ENCODE peak calls at places on chromosomes 16 and 17, in four cellular contexts. T is T47D, M is Right ventricle myocardium superior, N is cardiac muscle cell. I is an unnamed sample.
A peak's percentile ranks its signal among the peaks of the same experiment; 100 is the strongest.

GRCh38 chr16:6484931-6485330 is 847.7 kb upstream of the RBFOX1 start:
- DNase-seq in T (no peak), M (no peak), N (no peak), I (no peak)

GRCh38 chr16:88412766-88413165 is 30.0 kb downstream of the ZNF469 start:
- DNase-seq in T (no peak), N (no peak), M (no peak), I (no peak)

GRCh38 chr17:66691644-66692500 is 143.0 kb upstream of the CACNG5 start:
- DNase-seq in M (no peak), T (no peak), N (no peak), I (no peak)

GRCh38 chr16:19737306-19737975 is 19.4 kb downstream of the IQCK start:
- DNase-seq in M (no peak), T (no peak), N (no peak), I (no peak)

GRCh38 chr16:48947371-48947713 is 334.3 kb downstream of the CBLN1 start:
- DNase-seq in M (no peak), N (no peak), T (no peak), I (no peak)

GRCh38 chr16:11949527-11949926 is 7.7 kb upstream of the NPIPB2 start:
- DNase-seq in M (no peak), T (peak; percentile 48), N (peak; percentile 77), I (peak; percentile 37)

GRCh38 chr17:48491527-48492273 is 39.1 kb downstream of the HOXB1 start:
- DNase-seq in T (no peak), M (no peak), N (no peak), I (no peak)

GRCh38 chr16:66972983-66973382 is 11.9 kb downstream of the CES3 start:
- DNase-seq in T (no peak), M (no peak), N (peak; percentile 47), I (no peak)

GRCh38 chr16:26859086-26859485 is 207.6 kb upstream of the C16orf82 start:
- DNase-seq in T (no peak), N (no peak), M (no peak), I (no peak)

GRCh38 chr16:65123846-65124513 is 2.1 kb upstream of the CDH11 start:
- DNase-seq in T (no peak), N (no peak), M (no peak), I (no peak)

GRCh38 chr17:55117063-55117611 is 147.6 kb upstream of the HLF start:
- DNase-seq in N (no peak), T (no peak), M (no peak), I (peak; percentile 32)

GRCh38 chr17:15436399-15437369 is 30.7 kb downstream of the CDRT4 start:
- DNase-seq in T (no peak), M (peak; percentile 84), N (no peak), I (peak; percentile 88)

GRCh38 chr16:51648521-51648920 is 497.5 kb upstream of the SALL1 start:
- DNase-seq in T (no peak), M (no peak), N (no peak), I (no peak)

GRCh38 chr17:48587276-48588073 is 2.6 kb downstream of the HOXB3 start:
- DNase-seq in T (no peak), M (no peak), N (no peak), I (no peak)

GRCh38 chr17:79711715-79712305 is 18.9 kb upstream of the ENPP7 start:
- DNase-seq in T (peak; percentile 62), M (no peak), N (no peak), I (peak; percentile 69)

GRCh38 chr17:74623693-74624093 is at the start of gene CD300E:
- DNase-seq in T (no peak), N (no peak), M (no peak), I (no peak)

GRCh38 chr16:2194166-2194834 is 2.1 kb downstream of the CASKIN1 start:
- DNase-seq in N (no peak), M (no peak), T (no peak), I (no peak)

GRCh38 chr17:18176152-18176551 is 7.5 kb upstream of the ALKBH5 start:
- DNase-seq in T (no peak), M (peak; percentile 54), N (no peak), I (no peak)

GRCh38 chr17:72749119-72749572 is 343.3 kb downstream of the SLC39A11 start:
- DNase-seq in T (no peak), N (no peak), M (no peak), I (peak; percentile 97)

GRCh38 chr16:85036398-85037049 is 8.9 kb downstream of the KIAA0513 start:
- DNase-seq in N (no peak), T (no peak), M (no peak), I (no peak)

I was measured in small intestine.